ENCODE peak calls at places on chromosomes 12 and 14, in nine cellular contexts. S, N, F, R, X, W, L, E and B are unnamed samples.

GRCh38 chr12:104677441-104678089 is 220.8 kb downstream of the CHST11 start:
- DNase-seq in S (no peak), N (no peak), F (no peak), R (no peak), X (no peak), W (no peak), L (no peak), E (no peak), B (no peak)

GRCh38 chr12:6869049-6870021 is 2.0 kb downstream of the TPI1 start:
- DNase-seq in S (peak), N (peak), F (peak), R (peak), X (peak), W (peak), L (peak), E (peak), B (peak)

GRCh38 chr12:112163471-112164325 is 38.3 kb downstream of the TRAFD1 start:
- DNase-seq in S (no peak), N (no peak), F (no peak), R (no peak), X (no peak), W (no peak), L (no peak), E (no peak), B (no peak)

GRCh38 chr14:76977793-76978730 is 50.4 kb downstream of the IRF2BPL start:
- DNase-seq in S (peak), N (peak), F (no peak), R (no peak), X (peak), W (peak), L (peak), E (peak), B (peak)

GRCh38 chr12:3182426-3182825 is 105.2 kb downstream of the TSPAN9 start:
- DNase-seq in S (no peak), N (no peak), F (no peak), R (no peak), X (no peak), W (no peak), L (no peak), E (no peak), B (no peak)

GRCh38 chr14:55599250-55599879 is 19.4 kb downstream of the KTN1 start:
- DNase-seq in S (no peak), N (peak), F (no peak), R (no peak), X (no peak), W (peak), L (no peak), E (no peak), B (peak)

GRCh38 chr14:69685716-69686115 is 74.3 kb downstream of the SUSD6 start:
- DNase-seq in S (peak), N (peak), F (no peak), R (no peak), X (peak), W (peak), L (no peak), E (peak), B (peak)

GRCh38 chr12:7872565-7873304 is at the start of gene SLC2A14:
- DNase-seq in S (no peak), N (no peak), F (peak), R (no peak), X (no peak), W (no peak), L (no peak), E (no peak), B (no peak)

GRCh38 chr14:102885686-102886447 is 36.6 kb upstream of the AMN start:
- DNase-seq in S (no peak), N (no peak), F (no peak), R (no peak), X (no peak), W (no peak), L (no peak), E (no peak), B (no peak)

GRCh38 chr12:45532113-45532512 is 197.4 kb upstream of the ARID2 start:
- DNase-seq in S (no peak), N (no peak), F (no peak), R (no peak), X (no peak), W (no peak), L (no peak), E (peak), B (no peak)

GRCh38 chr12:51186465-51186864 is 13.5 kb upstream of the TFCP2 start:
- DNase-seq in S (no peak), N (no peak), F (no peak), R (no peak), X (no peak), W (no peak), L (no peak), E (no peak), B (no peak)

GRCh38 chr12:104374806-104375205 is 71.3 kb downstream of the EID3 start:
- DNase-seq in S (no peak), N (no peak), F (no peak), R (no peak), X (no peak), W (no peak), L (no peak), E (no peak), B (no peak)

GRCh38 chr14:29264865-29265264 is 498.3 kb downstream of the FOXG1 start:
- DNase-seq in S (no peak), N (no peak), F (no peak), R (no peak), X (no peak), W (no peak), L (no peak), E (no peak), B (no peak)

GRCh38 chr12:111274820-111275219 is 94.1 kb downstream of the PHETA1 start:
- DNase-seq in S (no peak), N (no peak), F (no peak), R (no peak), X (no peak), W (no peak), L (no peak), E (peak), B (no peak)

GRCh38 chr14:67554341-67554740 is 21.3 kb downstream of the PLEKHH1 start:
- DNase-seq in S (no peak), N (no peak), F (no peak), R (no peak), X (no peak), W (no peak), L (no peak), E (no peak), B (no peak)